ENCODE peak calls at places on chromosomes 2 and 18, in five cellular contexts. E, Z, S, R and Y are unnamed samples.

GRCh38 chr2:149729575-149729974 is 142.0 kb upstream of the MMADHC start:
- DNase-seq in E (no peak), S (no peak), Z (no peak), R (no peak), Y (no peak)

GRCh38 chr2:69770193-69770702 is 28.3 kb downstream of the ANXA4 start:
- DNase-seq in R (peak; percentile 94), Z (peak; percentile 68), S (peak; percentile 70), E (peak; percentile 88), Y (peak; percentile 74)

GRCh38 chr2:167190053-167190452 is 301.8 kb downstream of the XIRP2 start:
- DNase-seq in S (no peak), Z (no peak), E (no peak), R (peak; percentile 69), Y (peak; percentile 32)

GRCh38 chr2:198004921-198005829 is 200.8 kb downstream of the PLCL1 start:
- DNase-seq in R (no peak), E (no peak), S (no peak), Z (no peak), Y (no peak)

GRCh38 chr2:125169022-125169763 is 1144.1 kb downstream of the CNTNAP5 start:
- DNase-seq in R (no peak), E (peak; percentile 16), S (no peak), Z (no peak), Y (no peak)

GRCh38 chr2:172823451-172823850 is 87.8 kb downstream of the RAPGEF4 start:
- DNase-seq in E (no peak), R (no peak), S (no peak), Z (no peak), Y (no peak)

GRCh38 chr18:61019902-61020301 is 313.3 kb upstream of the CDH20 start:
- DNase-seq in Z (no peak), S (no peak), R (no peak), E (no peak), Y (no peak)

GRCh38 chr2:171712051-171712450 is 24.8 kb downstream of the DYNC1I2 start:
- DNase-seq in S (no peak), Z (no peak), E (peak; percentile 92), R (peak; percentile 89), Y (peak; percentile 52)

GRCh38 chr18:27400001-27400400 is 214.9 kb upstream of the CHST9 start:
- DNase-seq in Z (no peak), R (no peak), E (no peak), S (no peak), Y (no peak)

GRCh38 chr2:38274286-38275276 is 102.5 kb downstream of the ATL2 start:
- DNase-seq in Z (peak; percentile 76), E (peak; percentile 87), S (no peak), R (peak; percentile 81), Y (peak; percentile 70)

GRCh38 chr2:24456610-24457556 is 34.2 kb upstream of the NCOA1 start:
- DNase-seq in E (peak; percentile 84), S (peak; percentile 48), R (peak; percentile 92), Z (no peak), Y (peak; percentile 90)

GRCh38 chr18:46250084-46250811 is 146.1 kb downstream of the HAUS1 start:
- DNase-seq in S (peak; percentile 69), R (peak; percentile 59), E (peak; percentile 92), Z (no peak), Y (peak; percentile 77)

GRCh38 chr2:206723288-206723687 is 5.1 kb upstream of the DYTN start:
- DNase-seq in E (no peak), R (no peak), Z (no peak), S (no peak), Y (no peak)

GRCh38 chr2:45404807-45405297 is 206.2 kb downstream of the SRBD1 start:
- DNase-seq in R (peak; percentile 39), S (no peak), Z (no peak), E (no peak), Y (no peak)

GRCh38 chr18:2547477-2548087 is 23.7 kb downstream of the METTL4 start:
- DNase-seq in E (peak; percentile 71), S (no peak), R (peak; percentile 73), Z (peak; percentile 20), Y (peak; percentile 48)

GRCh38 chr18:22282311-22283235 is 113.2 kb downstream of the GATA6 start:
- DNase-seq in E (peak; percentile 96), S (no peak), Z (peak; percentile 86), R (peak; percentile 69), Y (peak; percentile 83)

GRCh38 chr2:71613953-71614925 is 160.9 kb downstream of the DYSF start:
- DNase-seq in S (peak; percentile 13), R (no peak), E (no peak), Z (no peak), Y (peak; percentile 43)

GRCh38 chr2:240184198-240184590 is 43.7 kb upstream of the OTOS start:
- DNase-seq in Z (no peak), S (no peak), R (no peak), E (no peak), Y (no peak)

GRCh38 chr2:145822892-145823534 is 1303.1 kb upstream of the ZEB2 start:
- DNase-seq in E (no peak), R (no peak), Z (peak; percentile 98), S (no peak), Y (no peak)

GRCh38 chr2:12448846-12449480 is 267.8 kb upstream of the TRIB2 start:
- DNase-seq in R (peak; percentile 87), S (no peak), E (peak; percentile 60), Z (no peak), Y (no peak)

GRCh38 chr2:146246734-146247523 is 1597.9 kb upstream of the ACVR2A start:
- DNase-seq in E (peak; percentile 11), R (peak; percentile 28), Z (no peak), S (no peak), Y (no peak)

GRCh38 chr18:73879771-73880170 is 267.9 kb downstream of the FBXO15 start:
- DNase-seq in E (peak; percentile 66), Z (no peak), R (no peak), S (no peak), Y (no peak)

GRCh38 chr2:106120432-106120831 is 73.7 kb downstream of the UXS1 start:
- DNase-seq in E (no peak), R (no peak), Z (no peak), S (no peak), Y (no peak)

GRCh38 chr2:106117347-106117746 is 76.8 kb downstream of the UXS1 start:
- DNase-seq in S (no peak), R (no peak), E (no peak), Z (no peak), Y (no peak)

GRCh38 chr2:106116248-106116647 is 77.9 kb downstream of the UXS1 start:
- DNase-seq in R (no peak), E (no peak), Z (no peak), S (no peak), Y (no peak)

GRCh38 chr2:106117882-106118684 is 76.0 kb downstream of the UXS1 start:
- DNase-seq in E (no peak), Z (no peak), S (no peak), R (no peak), Y (no peak)

DNA sequence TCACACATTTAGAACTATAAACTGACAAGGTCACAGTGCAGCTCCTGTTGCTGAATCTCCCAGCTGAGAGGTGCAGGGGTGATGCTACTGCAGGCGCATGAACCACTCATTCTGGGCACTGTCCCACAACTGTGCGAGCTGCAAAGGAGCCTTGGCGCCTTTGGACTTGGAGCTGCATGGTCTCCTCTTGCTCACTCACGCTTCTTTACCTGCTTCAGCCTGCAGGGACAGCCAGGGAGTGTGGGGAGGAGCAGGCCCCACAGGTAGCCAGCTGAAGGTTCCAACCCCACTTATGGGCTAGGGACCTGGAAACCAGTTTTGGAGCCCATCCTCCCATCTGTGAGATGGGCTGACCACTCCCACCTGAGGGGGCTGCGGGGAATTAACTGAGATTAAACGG is 75.0 kb downstream of the UXS1 start:
- DNase-seq in S (no peak), R (no peak), Z (no peak), E (no peak), Y (no peak)
- H3K36me3 ChIP-seq in S (no peaks in the 10 kb centered on the region), R (no peaks in the 10 kb centered on the region), Z (peaks cover 21% of the 10 kb centered on the region), E (peaks cover 14% of the 10 kb centered on the region), Y (no peaks in the 10 kb centered on the region)

DNA sequence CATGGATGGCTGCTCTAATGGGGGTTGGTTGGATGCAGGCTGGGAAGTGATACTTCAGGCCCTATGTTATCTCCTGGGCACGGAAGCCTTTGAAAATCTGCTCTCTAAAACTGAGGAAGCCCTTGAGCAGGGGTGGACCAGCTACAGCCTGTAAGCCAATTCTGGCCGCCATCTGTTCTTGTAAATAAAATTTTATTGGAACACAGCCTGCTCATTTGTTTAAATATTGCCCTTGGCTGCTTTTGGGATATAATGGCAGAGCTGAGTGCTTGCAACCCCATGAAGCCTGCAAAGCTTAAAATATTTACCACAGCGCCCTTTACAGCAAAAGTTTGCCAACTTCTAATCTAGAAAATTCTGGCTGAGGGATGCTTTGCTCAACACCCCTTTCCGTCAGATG is 11.9 kb upstream of the IGFBP2 start:
- DNase-seq in S (no peak), R (no peak), Z (no peak), E (no peak), Y (no peak)
- H3K4me3 ChIP-seq in S (no peak overlapping the region), R (no peak overlapping the region), Z (no peak overlapping the region), E (no peak overlapping the region), Y (no peak overlapping the region)

DNA sequence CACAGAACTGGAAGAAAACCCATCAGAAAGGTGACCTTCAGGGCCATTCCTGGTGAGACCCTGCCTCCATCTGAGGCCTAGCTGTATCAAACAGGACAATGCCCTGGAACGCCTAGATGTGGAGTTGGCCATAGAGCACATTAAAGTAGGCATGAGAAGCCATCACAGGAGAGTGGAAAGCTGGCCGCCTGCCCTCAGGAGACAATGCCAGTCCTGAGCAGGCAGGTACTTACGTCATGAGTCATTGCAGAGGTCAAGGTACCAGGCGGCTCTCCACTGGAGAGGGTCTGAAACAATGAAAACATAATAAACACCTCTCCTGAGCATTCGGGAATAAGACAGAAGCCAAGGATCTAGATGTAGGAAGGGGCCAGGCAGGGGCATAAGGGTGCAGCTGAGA is 68.6 kb downstream of the CCDC93 start:
- DNase-seq in R (no peak), Z (no peak), S (no peak), E (no peak), Y (no peak)
- H3K36me3 ChIP-seq in R (peaks cover 44% of the 10 kb centered on the region), Z (peaks cover 40% of the 10 kb centered on the region), S (peaks cover 31% of the 10 kb centered on the region), E (peaks cover 41% of the 10 kb centered on the region), Y (peaks cover 60% of the 10 kb centered on the region)

DNA sequence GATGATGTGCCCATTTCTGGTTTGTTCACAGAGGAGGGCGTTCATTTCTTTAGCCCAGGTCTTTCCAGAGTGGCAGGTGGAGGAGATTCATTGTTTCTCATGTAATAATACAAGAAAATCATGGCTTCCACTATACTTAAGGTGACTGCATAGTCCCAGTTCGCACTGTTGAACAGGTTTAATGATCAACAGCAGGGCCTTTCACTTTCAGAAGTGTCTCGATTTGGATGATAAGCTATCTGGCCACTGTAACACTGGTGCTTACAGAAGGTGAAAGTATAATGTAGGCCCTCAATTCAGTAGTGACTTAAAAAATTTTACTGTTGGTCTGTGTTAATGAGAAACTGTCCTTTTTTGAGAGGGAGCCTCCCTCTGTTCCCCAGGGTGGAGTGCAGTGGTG is 1.4 kb downstream of the RMC1 start:
- DNase-seq in R (no peak), S (no peak), E (no peak), Z (no peak), Y (no peak)
- H3K4me3 ChIP-seq in R (peak overlapping the region; percentile 91), S (peak overlapping the region; percentile 98), E (no peak overlapping the region), Z (peak overlapping the region; percentile 78), Y (peak overlapping the region; percentile 98)